ENCODE peak calls at places on chromosomes 3 and 15, in six cellular contexts. Z, F, P, K, L and D are unnamed samples.

GRCh38 chr3:63387568-63387967 is 109.5 kb downstream of the SYNPR start:
- DNase-seq in Z (no peak), F (no peak), P (no peak), K (no peak), L (no peak), D (no peak)

GRCh38 chr3:64053581-64053980 is 30.3 kb upstream of the PSMD6 start:
- DNase-seq in Z (no peak), F (no peak), P (no peak), K (no peak), L (no peak), D (no peak)

GRCh38 chr3:58351920-58352319 is 19.2 kb downstream of the PXK start:
- DNase-seq in Z (no peak), F (no peak), P (no peak), K (peak; percentile 43), L (no peak), D (no peak)

GRCh38 chr15:99423186-99424130 is 142.3 kb upstream of the MEF2A start:
- DNase-seq in Z (no peak), F (peak; percentile 7), P (no peak), K (no peak), L (peak; percentile 44), D (no peak)

GRCh38 chr3:43785551-43785950 is 94.8 kb downstream of the ABHD5 start:
- DNase-seq in Z (no peak), F (no peak), P (no peak), K (no peak), L (no peak), D (no peak)

GRCh38 chr15:50358805-50359204 is 3.8 kb upstream of the GABPB1 start:
- DNase-seq in Z (no peak), F (no peak), P (no peak), K (peak; percentile 61), L (no peak), D (peak; percentile 70)

GRCh38 chr15:63186065-63186464 is 3.3 kb upstream of the RAB8B start:
- DNase-seq in Z (no peak), F (no peak), P (no peak), K (no peak), L (no peak), D (no peak)

GRCh38 chr15:70835415-70835814 is 18.5 kb downstream of the LARP6 start:
- DNase-seq in Z (peak; percentile 88), F (peak; percentile 69), P (no peak), K (no peak), L (no peak), D (no peak)

GRCh38 chr15:77870195-77871065 is 207.1 kb downstream of the TBC1D2B start:
- DNase-seq in Z (peak; percentile 75), F (peak; percentile 33), P (peak; percentile 75), K (peak; percentile 90), L (peak; percentile 61), D (peak; percentile 72)

GRCh38 chr15:48059786-48060185 is 61.0 kb upstream of the SLC24A5 start:
- DNase-seq in Z (peak; percentile 58), F (no peak), P (peak; percentile 14), K (no peak), L (no peak), D (no peak)

GRCh38 chr3:187264051-187264450 is 27.5 kb downstream of the MASP1 start:
- DNase-seq in Z (no peak), F (no peak), P (no peak), K (no peak), L (no peak), D (peak; percentile 2)

GRCh38 chr15:56917652-56918045 is 795 bp upstream of the TCF12 start:
- DNase-seq in Z (peak; percentile 50), F (no peak), P (no peak), K (no peak), L (no peak), D (no peak)

DNA sequence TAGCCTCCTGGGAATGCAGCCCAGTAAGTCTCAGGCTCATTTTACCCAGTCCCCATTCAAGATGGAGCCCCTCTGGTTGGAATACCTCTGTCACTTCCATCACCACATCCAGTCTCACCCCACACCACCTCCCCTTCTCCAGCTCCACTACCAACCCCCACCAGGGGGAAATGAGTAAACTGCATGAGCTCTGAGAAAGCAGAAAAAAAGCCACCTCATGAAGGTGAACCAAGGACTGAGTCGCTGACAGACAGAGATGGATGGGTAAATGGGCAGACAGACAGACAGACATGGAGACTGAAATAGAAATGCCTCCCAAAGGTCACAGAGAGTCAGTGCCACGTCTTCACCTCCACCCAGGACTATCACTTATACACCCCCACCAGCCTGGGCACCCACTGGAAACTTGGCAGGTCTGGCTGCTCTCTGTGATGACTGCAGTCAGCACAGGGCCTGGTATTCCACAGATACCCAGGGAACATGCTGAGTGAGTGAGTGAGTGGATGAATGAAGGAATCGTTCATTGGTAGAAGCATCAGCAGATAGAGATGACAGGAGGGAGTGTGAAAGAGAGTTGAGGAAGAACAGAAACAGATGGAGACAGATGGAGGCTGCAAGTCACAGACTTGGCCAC is 4.9 kb upstream of the LOXL1 start:
- DNase-seq in Z (no peak), F (no peak), P (no peak), K (no peak), L (peak; percentile 5), D (no peak)
- H3K4me1 ChIP-seq in Z (peaks cover 25% of the 10 kb centered on the region), F (peaks cover 5% of the 10 kb centered on the region), P (peaks cover 33% of the 10 kb centered on the region), K (peaks cover 52% of the 10 kb centered on the region), L (peaks cover 8% of the 10 kb centered on the region), D (no peaks in the 10 kb centered on the region)

DNA sequence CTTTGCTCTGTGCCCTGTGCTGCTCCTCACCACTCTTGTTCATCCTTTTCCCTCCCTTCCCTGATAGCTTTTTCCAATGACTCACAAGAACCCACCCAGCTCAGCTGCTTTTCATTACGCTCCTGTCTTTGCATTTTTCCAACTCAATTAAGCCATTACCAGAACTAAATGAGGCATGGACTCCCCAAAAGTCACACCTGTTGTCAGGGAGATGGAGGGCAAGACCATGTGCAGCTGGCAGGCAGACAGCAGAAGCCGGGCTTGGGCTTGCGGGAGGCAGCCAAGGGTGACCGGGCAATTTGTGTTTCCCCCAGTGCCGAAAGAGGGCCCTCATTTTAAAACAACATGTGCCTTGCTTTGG is 64.3 kb downstream of the CASR start:
- DNase-seq in Z (no peak), F (no peak), P (no peak), K (no peak), L (no peak), D (no peak)
- H3K4me1 ChIP-seq in Z (no peaks in the 10 kb centered on the region), F (no peaks in the 10 kb centered on the region), P (no peaks in the 10 kb centered on the region), K (no peaks in the 10 kb centered on the region), L (no peaks in the 10 kb centered on the region), D (peaks cover 1% of the 10 kb centered on the region)

GRCh38 chr15:81301815-81302399 is 22.0 kb downstream of the STARD5 start:
- DNase-seq in Z (no peak), F (no peak), P (no peak), K (no peak), L (peak; percentile 78), D (no peak)
- H3K4me1 ChIP-seq in Z (no peaks in the 10 kb centered on the region), F (no peaks in the 10 kb centered on the region), P (no peaks in the 10 kb centered on the region), K (peaks cover 15% of the 10 kb centered on the region), L (peaks cover 5% of the 10 kb centered on the region), D (no peaks in the 10 kb centered on the region)

GRCh38 chr15:85777291-85778106 is 17.2 kb downstream of the KLHL25 start:
- DNase-seq in Z (no peak), F (no peak), P (no peak), K (no peak), L (no peak), D (no peak)

GRCh38 chr15:85781099-85781498 is 13.6 kb downstream of the KLHL25 start:
- DNase-seq in Z (no peak), F (no peak), P (no peak), K (no peak), L (no peak), D (no peak)

GRCh38 chr15:85782112-85782511 is 12.6 kb downstream of the KLHL25 start:
- DNase-seq in Z (no peak), F (no peak), P (no peak), K (no peak), L (no peak), D (no peak)

GRCh38 chr15:85778107-85778776 is 16.5 kb downstream of the KLHL25 start:
- DNase-seq in Z (no peak), F (no peak), P (no peak), K (no peak), L (no peak), D (no peak)

DNA sequence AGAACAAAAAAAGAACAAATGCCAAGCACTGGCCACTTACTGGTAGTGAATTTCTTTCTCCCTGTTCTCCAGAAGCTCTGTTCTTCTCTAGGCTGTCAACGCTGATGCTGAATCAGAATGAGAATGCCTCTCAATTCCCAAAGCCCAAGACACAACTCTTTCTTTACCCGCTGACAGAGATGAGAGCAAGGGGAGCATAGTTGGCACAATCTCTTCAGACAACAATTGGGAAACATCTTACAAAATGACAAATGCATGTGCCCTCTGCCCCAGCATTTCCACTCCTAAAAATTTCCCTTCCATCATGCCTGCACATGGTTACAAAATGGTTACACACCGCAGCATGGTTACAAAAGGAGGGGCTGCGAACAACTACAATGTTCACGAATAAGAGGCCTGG is 14.1 kb downstream of the KLHL25 start:
- DNase-seq in Z (no peak), F (no peak), P (no peak), K (no peak), L (no peak), D (no peak)
- H3K4me1 ChIP-seq in Z (peaks cover 69% of the 10 kb centered on the region), F (peaks cover 6% of the 10 kb centered on the region), P (peaks cover 6% of the 10 kb centered on the region), K (no peaks in the 10 kb centered on the region), L (no peaks in the 10 kb centered on the region), D (no peaks in the 10 kb centered on the region)

GRCh38 chr15:92898988-92899909 is 875 bp upstream of the CHD2 start:
- DNase-seq in Z (no peak), F (no peak), P (no peak), K (peak; percentile 50), L (no peak), D (no peak)
- H3K4me1 ChIP-seq in Z (peaks cover 48% of the 10 kb centered on the region), F (no peaks in the 10 kb centered on the region), P (peaks cover 55% of the 10 kb centered on the region), K (no peaks in the 10 kb centered on the region), L (peaks cover 30% of the 10 kb centered on the region), D (no peaks in the 10 kb centered on the region)